ENCODE peak calls at places on chromosomes 12 and 14, in eight cellular contexts. D is fibroblast of mammary gland, F is cardiac fibroblast, V is dorsolateral prefrontal cortex, O is MCF 10A, J is brain microvascular endothelial cell, Z is GM12865, B is AG10803. N is an unnamed sample.

GRCh38 chr12:29149691-29150382 is 759 bp downstream of the FAR2 start:
- DNase-seq in D (no peak), F (no peak), V (no peak), O (no peak), J (no peak), Z (no peak), B (no peak), N (peak; percentile 31)

GRCh38 chr12:113781415-113782198 is 184.5 kb downstream of the RBM19 start:
- DNase-seq in D (peak; percentile 77), F (peak; percentile 63), V (no peak), O (peak; percentile 26), J (peak; percentile 31), Z (no peak), B (peak; percentile 25), N (no peak)

GRCh38 chr14:34810028-34810427 is 65.1 kb downstream of the BAZ1A start:
- DNase-seq in D (no peak), F (no peak), V (no peak), O (no peak), J (no peak), Z (no peak), B (no peak), N (peak; percentile 29)

GRCh38 chr12:20508362-20508761 is 140.0 kb downstream of the PDE3A start:
- DNase-seq in D (peak; percentile 72), F (peak; percentile 94), V (no peak), O (peak; percentile 52), J (peak; percentile 56), Z (no peak), B (peak; percentile 76), N (no peak)

GRCh38 chr12:1050059-1050707 is 59.2 kb downstream of the ERC1 start:
- DNase-seq in D (no peak), F (no peak), V (no peak), O (no peak), J (no peak), Z (no peak), B (no peak), N (no peak)

GRCh38 chr12:50200507-50201273 is 33.5 kb upstream of the CERS5 start:
- DNase-seq in D (peak; percentile 49), F (peak; percentile 68), V (no peak), O (no peak), J (peak; percentile 85), Z (no peak), B (peak; percentile 95), N (no peak)

GRCh38 chr12:68400231-68400829 is 68.2 kb upstream of the MDM1 start:
- DNase-seq in D (no peak), F (no peak), V (no peak), O (no peak), J (no peak), Z (no peak), B (no peak), N (no peak)

GRCh38 chr12:26746315-26746714 is 86.7 kb downstream of the ITPR2 start:
- DNase-seq in D (peak; percentile 78), F (peak; percentile 80), V (no peak), O (peak; percentile 54), J (peak; percentile 82), Z (peak; percentile 18), B (peak; percentile 75), N (no peak)

GRCh38 chr14:104262515-104263514 is 124.4 kb downstream of the KIF26A start:
- DNase-seq in D (no peak), F (no peak), V (peak; percentile 6), O (no peak), J (no peak), Z (no peak), B (no peak), N (no peak)

GRCh38 chr12:103930787-103931536 is 752 bp downstream of the HSP90B1 start:
- DNase-seq in D (peak; percentile 46), F (peak; percentile 39), V (no peak), O (peak; percentile 34), J (no peak), Z (peak; percentile 68), B (peak; percentile 40), N (no peak)

GRCh38 chr12:106342397-106343212 is 14.9 kb upstream of the POLR3B start:
- DNase-seq in D (peak; percentile 89), F (peak; percentile 81), V (no peak), O (peak; percentile 72), J (peak; percentile 59), Z (no peak), B (peak; percentile 86), N (no peak)

GRCh38 chr14:51333901-51334432 is 93.9 kb downstream of the TMX1 start:
- DNase-seq in D (no peak), F (peak; percentile 18), V (no peak), O (peak; percentile 16), J (no peak), Z (no peak), B (peak; percentile 58), N (no peak)

GRCh38 chr12:13680916-13681315 is 300.5 kb downstream of the GRIN2B start:
- DNase-seq in D (no peak), F (no peak), V (no peak), O (no peak), J (no peak), Z (no peak), B (no peak), N (no peak)

GRCh38 chr12:113092478-113093408 is 36.2 kb downstream of the DTX1 start:
- DNase-seq in D (no peak), F (peak; percentile 9), V (no peak), O (peak; percentile 16), J (no peak), Z (peak; percentile 43), B (no peak), N (peak; percentile 76)

GRCh38 chr12:16600525-16600924 is 5.4 kb downstream of the LMO3 start:
- DNase-seq in D (no peak), F (no peak), V (no peak), O (no peak), J (no peak), Z (no peak), B (no peak), N (no peak)

GRCh38 chr14:90453401-90453951 is 56.6 kb downstream of the CALM1 start:
- DNase-seq in D (no peak), F (peak; percentile 6), V (peak; percentile 63), O (no peak), J (peak; percentile 25), Z (no peak), B (no peak), N (no peak)

GRCh38 chr12:124754949-124755800 is 108.5 kb downstream of the SCARB1 start:
- DNase-seq in D (peak; percentile 93), F (peak; percentile 95), V (peak; percentile 90), O (peak; percentile 90), J (peak; percentile 57), Z (no peak), B (peak; percentile 95), N (peak; percentile 64)

GRCh38 chr14:69441948-69442347 is 42.6 kb upstream of the PLEKHD1 start:
- DNase-seq in D (no peak), F (no peak), V (no peak), O (no peak), J (no peak), Z (peak; percentile 67), B (peak; percentile 15), N (peak; percentile 63)

DNA sequence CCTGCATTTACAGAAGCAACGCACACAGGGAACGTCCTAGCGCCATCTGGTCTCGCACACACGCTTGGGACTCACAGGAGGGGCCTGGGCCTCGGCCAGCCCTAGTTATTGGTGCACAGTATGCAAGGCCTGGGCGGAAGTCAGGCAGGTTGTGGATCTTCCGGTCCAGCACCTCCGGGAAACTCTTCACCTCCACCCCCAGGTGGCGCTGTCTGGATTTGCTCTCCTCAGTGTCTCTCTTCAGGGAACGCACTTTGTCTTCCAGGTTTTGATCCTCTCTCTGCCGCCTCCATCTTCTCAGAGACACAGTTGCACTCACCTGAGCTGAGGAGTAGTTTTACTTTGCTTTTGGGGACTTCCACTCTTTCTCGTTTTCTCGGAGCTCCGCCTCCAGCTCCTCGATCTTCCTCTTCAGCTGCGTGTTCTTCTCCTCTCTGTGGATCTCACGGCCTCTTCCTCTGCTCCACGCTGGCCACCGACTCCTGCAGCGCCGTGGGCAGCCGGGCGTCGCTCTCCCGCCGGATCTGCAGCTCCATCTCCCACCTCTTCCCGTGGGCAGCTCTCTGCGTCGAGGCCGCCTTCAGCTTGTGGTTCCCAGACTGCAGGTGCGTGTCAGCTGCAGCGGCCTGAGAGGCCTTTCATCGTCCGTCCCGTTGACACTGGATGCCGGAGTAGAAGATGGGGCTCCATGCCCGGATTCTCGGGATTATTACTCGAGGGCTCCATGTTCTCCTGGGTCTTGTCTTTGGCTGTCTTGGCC is 933.8 kb downstream of the TMEM121 start:
- DNase-seq in D (no peak), F (no peak), V (no peak), O (peak; percentile 37), J (no peak), Z (peak; percentile 29), B (no peak), N (no peak)
- TF ChIP-seq CTCF in D (no peak), F (no peak), V (no peak), O (peak; percentile 37), J (peak; percentile 19), Z (peak; percentile 32), B (no peak), N (no peak)

DNA sequence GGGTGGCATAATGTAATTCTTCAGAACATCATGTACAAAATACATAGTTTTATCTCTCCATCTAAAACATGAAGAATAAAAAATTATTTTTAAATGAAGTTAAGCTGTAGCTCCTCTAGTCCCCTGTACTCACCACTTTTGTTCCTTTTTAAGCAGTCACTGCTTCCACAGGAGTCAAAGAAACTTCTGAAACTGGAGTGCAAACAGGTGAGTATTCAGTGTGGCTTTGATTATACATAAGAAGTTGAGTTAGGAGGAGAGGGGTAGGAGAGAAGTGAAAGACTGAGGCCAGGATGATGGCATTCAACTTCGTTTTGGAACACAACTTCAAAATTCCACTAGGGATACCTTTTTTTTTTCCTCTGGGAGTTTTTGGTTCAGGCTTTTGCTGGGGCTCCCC is 131.4 kb upstream of the CNTN1 start:
- DNase-seq in D (no peak), F (no peak), V (no peak), O (no peak), J (no peak), Z (peak; percentile 35), B (no peak), N (no peak)
- TF ChIP-seq CTCF in D (no peak), F (no peak), V (no peak), O (no peak), J (no peak), Z (no peak), B (no peak), N (no peak)

DNA sequence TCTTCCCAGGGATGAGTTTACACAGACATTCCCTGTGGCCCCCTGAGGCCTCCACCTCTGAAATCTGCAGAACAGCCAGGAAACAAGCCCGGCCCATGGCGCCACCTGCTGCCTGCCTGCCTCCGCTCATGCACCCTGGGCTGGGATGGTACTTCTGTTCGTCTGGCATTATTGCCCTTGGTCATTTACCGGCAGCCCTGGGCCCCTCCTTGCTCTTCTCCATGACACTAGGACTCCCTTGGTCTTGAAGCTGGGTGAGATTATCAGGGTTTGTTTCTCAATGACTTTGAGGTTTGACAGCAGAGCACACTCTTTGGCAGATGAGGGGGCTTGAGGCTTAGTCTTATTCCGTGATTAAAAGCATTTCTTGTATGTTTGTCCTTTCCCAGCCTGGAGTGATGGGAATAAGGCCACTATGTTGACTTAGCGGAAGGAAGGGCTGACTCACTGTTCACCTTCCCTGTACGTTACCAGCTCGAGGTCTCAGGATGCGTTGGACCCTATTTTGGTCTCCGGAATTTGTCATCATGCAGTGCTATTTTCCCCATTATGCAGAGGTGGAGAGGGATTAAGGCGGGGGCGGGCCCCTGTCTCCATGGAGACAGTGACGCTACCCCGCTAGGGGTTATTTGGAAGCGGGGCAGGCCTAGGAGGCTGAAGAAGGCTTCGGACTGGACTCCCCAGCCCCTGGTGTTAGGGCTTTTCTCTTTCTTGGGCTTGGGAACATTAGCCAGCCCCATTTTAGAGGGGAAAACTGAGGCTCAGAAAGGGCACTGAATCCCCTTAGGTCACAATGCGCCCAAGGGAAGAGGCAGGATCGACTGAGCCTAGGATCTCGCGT is 709 bp upstream of the PEX5 start:
- DNase-seq in D (peak; percentile 74), F (peak; percentile 81), V (peak; percentile 73), O (peak; percentile 84), J (peak; percentile 64), Z (peak; percentile 62), B (peak; percentile 65), N (peak; percentile 50)
- TF ChIP-seq CTCF in D (peak; percentile 75), F (peak; percentile 84), V (peak; percentile 70), O (peak; percentile 61), J (peak; percentile 86), Z (peak; percentile 73), B (peak; percentile 69), N (peak; percentile 87)

GRCh38 chr12:121009744-121010143 is 6.5 kb downstream of the C12orf43 start:
- DNase-seq in D (peak; percentile 46), F (peak; percentile 39), V (no peak), O (peak; percentile 54), J (peak; percentile 53), Z (no peak), B (peak; percentile 28), N (no peak)
- TF ChIP-seq CTCF in D (peak; percentile 46), F (peak; percentile 36), V (peak; percentile 38), O (peak; percentile 46), J (peak; percentile 67), Z (no peak), B (peak; percentile 54), N (peak; percentile 2)